ENCODE peak calls at places on chromosome 5, in seven cellular contexts. D is mesendoderm; F is HEK293T; V is T-helper 17 cell; W is NCI-H1436; B is kidney glomerular epithelial cell; S is activated T-helper 1 cell treated with anti-CD3 and anti-CD28 coated beads, Interleukin-2, amount 50 U/mL, for 16 hours. R is an unnamed sample.

GRCh38 chr5:157343842-157344790 is 78.2 kb downstream of the CYFIP2 start:
- DNase-seq in D (no peak), V (no peak), W (no peak), F (no peak), B (peak; percentile 73), S (no peak), R (no peak)

GRCh38 chr5:43631182-43631910 is 28.4 kb downstream of the NNT start:
- DNase-seq in W (peak; percentile 66), D (peak; percentile 91), B (peak; percentile 46), V (no peak), F (peak; percentile 58), S (no peak), R (no peak)

GRCh38 chr5:146050061-146050460 is 55.3 kb downstream of the PLAC8L1 start:
- DNase-seq in S (no peak), D (no peak), V (no peak), W (no peak), B (no peak), F (no peak), R (no peak)

GRCh38 chr5:84017704-84018240 is 297.1 kb upstream of the HAPLN1 start:
- DNase-seq in S (no peak), W (no peak), D (no peak), B (no peak), F (no peak), V (no peak), R (no peak)

GRCh38 chr5:58181578-58182286 is 278.2 kb downstream of the PLK2 start:
- DNase-seq in V (no peak), F (no peak), D (no peak), B (no peak), W (no peak), S (no peak), R (no peak)

GRCh38 chr5:135821802-135822201 is 12.7 kb upstream of the SLC25A48 start:
- DNase-seq in S (no peak), B (no peak), W (peak; percentile 89), F (no peak), V (no peak), D (no peak), R (no peak)

GRCh38 chr5:161546463-161547301 is at the start of gene GABRB2:
- DNase-seq in V (no peak), W (peak; percentile 18), D (peak; percentile 77), F (peak; percentile 31), B (peak; percentile 37), S (no peak), R (peak; percentile 26)

GRCh38 chr5:150256416-150257064 is 33.0 kb downstream of the CAMK2A start:
- DNase-seq in W (no peak), D (peak; percentile 67), S (no peak), B (peak; percentile 4), F (no peak), V (no peak), R (no peak)

GRCh38 chr5:155726267-155726666 is 600.7 kb upstream of the SGCD start:
- DNase-seq in B (peak; percentile 22), W (no peak), D (peak; percentile 57), V (no peak), F (no peak), S (no peak), R (no peak)

GRCh38 chr5:98460536-98460935 is 312.9 kb upstream of the RGMB start:
- DNase-seq in B (no peak), D (no peak), F (no peak), V (no peak), S (no peak), W (no peak), R (no peak)